ENCODE peak calls at places on chromosomes 11 and 22, in nine cellular contexts. C is H1, U is esophagus muscularis mucosa, S is stomach, I is ovary, G is HCT116, H is heart left ventricle, V is breast epithelium, X is body of pancreas. O is an unnamed sample. For H3K36me3, the result is how much of the 10 kb centered on the place peaks cover.

GRCh38 chr11:112558691-112559090 is 298.0 kb upstream of the PLET1 start:
- DNase-seq in I (no peak), H (no peak), U (no peak), V (no peak), X (no peak), S (no peak), C (no peak), G (no peak), O (no peak)

GRCh38 chr22:46072030-46072881 is 78.1 kb upstream of the PPARA start:
- DNase-seq in H (peak), X (peak), V (peak), G (no peak), I (peak), S (peak), U (no peak), C (peak), O (no peak)

GRCh38 chr11:36492724-36493304 is 17.3 kb downstream of the TRAF6 start:
- DNase-seq in C (no peak), V (no peak), U (no peak), H (no peak), G (peak), S (no peak), X (peak), I (no peak), O (no peak)

GRCh38 chr22:39900306-39901227 is at the start of gene GRAP2:
- DNase-seq in V (no peak), X (peak), G (no peak), H (no peak), U (no peak), S (no peak), I (no peak), C (no peak), O (no peak)

GRCh38 chr11:57641426-57641825 is 8.3 kb downstream of the YPEL4 start:
- DNase-seq in S (no peak), U (no peak), H (no peak), G (no peak), C (no peak), I (no peak), X (peak), V (no peak), O (no peak)

GRCh38 chr11:76975513-76975912 is 58.7 kb upstream of the B3GNT6 start:
- DNase-seq in C (no peak), I (no peak), V (no peak), G (no peak), X (no peak), H (no peak), S (no peak), U (no peak), O (no peak)

GRCh38 chr22:47171441-47172221 is 409.2 kb downstream of the TBC1D22A start:
- DNase-seq in G (no peak), C (no peak), X (peak), I (peak), S (no peak), V (peak), H (peak), U (no peak), O (no peak)

GRCh38 chr11:113528982-113529381 is 53.8 kb upstream of the DRD2 start:
- DNase-seq in X (no peak), S (no peak), G (no peak), U (no peak), C (no peak), I (no peak), V (no peak), H (no peak), O (no peak)

GRCh38 chr11:4187055-4187988 is 92.7 kb downstream of the RRM1 start:
- DNase-seq in C (peak), I (peak), X (peak), H (peak), U (peak), S (peak), V (peak), G (peak), O (peak)

GRCh38 chr22:47393191-47393590 is 630.7 kb downstream of the TBC1D22A start:
- DNase-seq in I (peak), H (peak), G (no peak), U (no peak), C (no peak), V (peak), S (no peak), X (no peak), O (no peak)

GRCh38 chr22:49039625-49040024 is 788.0 kb downstream of the BRD1 start:
- DNase-seq in U (no peak), I (no peak), S (no peak), C (no peak), G (no peak), H (no peak), X (no peak), V (no peak), O (no peak)

GRCh38 chr11:19602906-19603305 is 109.7 kb upstream of the NAV2 start:
- DNase-seq in C (no peak), I (no peak), H (no peak), S (no peak), X (no peak), V (no peak), U (peak), G (no peak), O (no peak)

GRCh38 chr11:106022795-106023275 is 795 bp upstream of the MSANTD4 start:
- DNase-seq in H (no peak), G (no peak), X (no peak), U (no peak), C (no peak), S (no peak), I (no peak), V (no peak), O (no peak)

GRCh38 chr11:121790435-121790834 is 325.6 kb downstream of the BLID start:
- DNase-seq in C (no peak), H (no peak), I (no peak), S (no peak), U (no peak), V (no peak), G (no peak), X (no peak), O (no peak)

GRCh38 chr22:24760708-24761306 is 13.7 kb downstream of the PIWIL3 start:
- DNase-seq in X (no peak), G (no peak), S (no peak), H (no peak), C (no peak), I (no peak), V (no peak), U (no peak), O (no peak)

GRCh38 chr22:48690583-48691317 is 1136.9 kb downstream of the BRD1 start:
- DNase-seq in C (no peak), S (no peak), X (no peak), V (no peak), G (no peak), I (no peak), U (no peak), H (peak), O (no peak)

GRCh38 chr11:42631223-42631843 is 680.5 kb upstream of the API5 start:
- DNase-seq in H (no peak), U (no peak), G (no peak), S (no peak), C (no peak), I (no peak), V (no peak), X (no peak), O (no peak)

GRCh38 chr11:92552942-92553341 is 328.3 kb downstream of the FAT3 start:
- DNase-seq in U (no peak), X (no peak), S (no peak), V (no peak), C (no peak), G (no peak), H (no peak), I (no peak), O (no peak)

GRCh38 chr11:75919525-75919924 is 104.5 kb downstream of the UVRAG start:
- DNase-seq in S (no peak), U (no peak), G (no peak), I (no peak), C (no peak), V (no peak), X (no peak), H (no peak), O (no peak)

GRCh38 chr11:72786305-72787261 is 7.3 kb downstream of the STARD10 start:
- DNase-seq in V (peak), S (peak), C (no peak), X (peak), H (peak), U (no peak), G (no peak), I (no peak), O (peak)

GRCh38 chr11:102111011-102111786 is 952 bp downstream of the YAP1 start:
- DNase-seq in U (peak), X (peak), S (peak), H (peak), C (peak), G (no peak), V (peak), I (peak), O (peak)

GRCh38 chr11:8775341-8776133 is 92.9 kb downstream of the RPL27A start:
- DNase-seq in G (no peak), H (no peak), S (peak), U (no peak), I (peak), C (no peak), X (peak), V (no peak), O (no peak)

GRCh38 chr22:44031111-44031963 is 7.2 kb downstream of the PARVB start:
- DNase-seq in U (no peak), V (no peak), S (no peak), C (no peak), G (no peak), I (no peak), H (no peak), X (no peak), O (no peak)

GRCh38 chr22:33110562-33111163 is 52.5 kb upstream of the SYN3 start:
- DNase-seq in U (no peak), H (no peak), G (no peak), S (no peak), X (no peak), I (no peak), C (no peak), V (no peak), O (no peak)

GRCh38 chr11:73388241-73389133 is 12.3 kb downstream of the RELT start:
- DNase-seq in I (no peak), G (no peak), V (no peak), U (no peak), X (peak), S (peak), C (no peak), H (peak), O (peak)

GRCh38 chr11:104490182-104490581 is 326.2 kb upstream of the PDGFD start:
- DNase-seq in G (no peak), C (no peak), X (no peak), U (no peak), H (no peak), I (no peak), S (no peak), V (no peak), O (no peak)

GRCh38 chr22:23166841-23167610 is 13.3 kb upstream of the BCR start:
- DNase-seq in X (no peak), S (no peak), I (no peak), H (no peak), C (no peak), U (no peak), G (no peak), V (no peak), O (no peak)

GRCh38 chr11:35390737-35391682 is 28.3 kb downstream of the SLC1A2 start:
- DNase-seq in G (no peak), X (peak), C (no peak), V (no peak), S (peak), H (no peak), U (no peak), I (no peak), O (peak)

GRCh38 chr11:121886005-121886739 is 229.8 kb downstream of the BLID start:
- DNase-seq in I (peak), U (no peak), V (no peak), G (no peak), X (peak), C (no peak), H (no peak), S (no peak), O (no peak)

GRCh38 chr11:67464411-67465189 is 4.5 kb downstream of the TMEM134 start:
- DNase-seq in C (peak), U (peak), H (peak), S (peak), G (peak), X (peak), I (peak), V (peak), O (peak)

GRCh38 chr11:44701276-44701675 is 25.5 kb upstream of the TSPAN18 start:
- DNase-seq in H (no peak), U (no peak), V (no peak), I (no peak), C (no peak), S (no peak), X (no peak), G (no peak), O (no peak)

GRCh38 chr11:20159680-20160381 is 444 bp downstream of the DBX1 start:
- DNase-seq in S (no peak), C (peak), X (no peak), I (no peak), G (no peak), U (no peak), H (no peak), V (no peak), O (no peak)

GRCh38 chr11:118657238-118657637 is 22.2 kb downstream of the TREH start:
- DNase-seq in G (no peak), V (no peak), C (no peak), H (peak), S (no peak), X (no peak), I (no peak), U (no peak), O (no peak)

GRCh38 chr22:35354068-35354467 is 26.8 kb upstream of the HMOX1 start:
- DNase-seq in G (no peak), V (no peak), U (no peak), X (no peak), I (no peak), S (no peak), C (no peak), H (no peak), O (no peak)

GRCh38 chr22:35352214-35353111 is 28.4 kb upstream of the HMOX1 start:
- DNase-seq in X (peak), I (no peak), V (no peak), H (peak), S (peak), U (no peak), C (peak), G (no peak), O (no peak)

GRCh38 chr22:35357883-35358621 is 22.8 kb upstream of the HMOX1 start:
- DNase-seq in C (no peak), V (no peak), X (no peak), U (no peak), I (no peak), G (peak), H (no peak), S (no peak), O (no peak)

GRCh38 chr22:35353318-35353717 is 27.6 kb upstream of the HMOX1 start:
- DNase-seq in V (no peak), I (no peak), H (no peak), S (no peak), X (peak), G (no peak), C (no peak), U (no peak), O (peak)

DNA sequence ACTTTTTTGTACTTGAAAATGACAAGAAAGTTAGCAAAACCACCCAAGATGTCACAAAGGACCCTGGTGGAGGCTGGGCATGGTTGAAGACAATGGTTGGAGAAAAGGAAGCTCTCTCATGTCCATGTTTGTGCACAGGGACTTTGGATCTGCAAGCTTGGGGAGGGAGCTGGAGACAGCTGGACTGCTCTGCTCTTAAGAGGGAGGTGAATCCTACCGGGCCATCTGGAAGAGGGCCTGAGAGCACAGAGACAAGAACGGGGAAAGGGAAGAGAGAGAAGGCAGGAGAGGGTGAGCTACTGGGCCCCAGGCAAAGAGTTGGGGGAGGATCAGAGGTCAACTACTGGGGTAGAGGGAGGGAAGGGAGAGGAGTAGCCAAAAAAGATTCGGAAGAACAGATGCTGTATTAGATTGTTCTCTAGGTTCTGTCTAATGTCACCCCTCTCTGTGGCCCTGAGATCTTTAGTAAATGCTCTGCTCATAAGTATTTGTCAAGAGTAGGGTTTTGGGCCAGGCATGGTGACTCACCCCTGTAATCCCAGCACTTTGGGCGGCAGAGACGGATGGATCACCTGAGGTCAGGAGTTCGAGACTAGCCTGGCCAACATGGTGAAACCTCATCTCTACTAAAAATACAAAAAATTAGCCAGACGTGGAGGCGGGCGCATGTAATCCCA is 25.0 kb upstream of the HMOX1 start:
- DNase-seq in I (no peak), S (no peak), G (no peak), U (no peak), X (no peak), V (no peak), C (no peak), H (no peak), O (no peak)
- H3K27ac ChIP-seq in I (no peak), S (peak), G (no peak), U (no peak), X (no peak), V (no peak), C (no peak), H (no peak), O (peak)

DNA sequence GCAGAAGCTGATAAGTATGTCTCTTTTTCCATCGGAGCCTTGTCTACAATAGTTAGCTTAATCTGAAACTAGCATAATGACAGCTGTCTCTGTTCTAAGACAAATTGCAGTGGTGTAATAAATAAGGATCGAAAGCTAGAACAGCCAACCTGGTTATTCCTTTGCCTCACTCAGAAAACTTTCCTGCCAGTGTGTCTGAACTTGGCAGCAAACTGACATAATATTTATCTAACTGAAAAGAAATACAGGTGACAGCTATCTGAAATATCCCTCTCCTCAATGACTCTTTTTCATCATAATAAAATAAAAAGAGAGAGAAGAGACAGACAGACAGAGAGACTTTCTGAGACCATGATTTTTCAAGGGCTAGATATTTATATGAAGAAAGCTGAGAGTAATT is 642.5 kb downstream of the LRRC4C start:
- DNase-seq in H (no peak), I (no peak), U (no peak), V (no peak), G (no peak), X (no peak), S (no peak), C (no peak), O (no peak)
- TF ChIP-seq POLR2A in H (no peak), I (no peak), U (no peak), V (no peak), G (no peak), X (no peak), S (no peak), C (no peak), O (no peak)

GRCh38 chr11:764322-765024 is 12.8 kb downstream of the GATD1 start:
- DNase-seq in H (no peak), C (no peak), I (no peak), X (no peak), U (no peak), S (no peak), V (no peak), G (no peak), O (no peak)

GRCh38 chr11:763073-763463 is 14.2 kb downstream of the GATD1 start:
- DNase-seq in C (no peak), H (no peak), S (peak), G (no peak), U (no peak), X (no peak), V (peak), I (no peak), O (peak)

GRCh38 chr11:763549-764321 is 13.6 kb downstream of the GATD1 start:
- DNase-seq in H (no peak), U (no peak), G (no peak), I (no peak), V (no peak), S (no peak), X (no peak), C (no peak), O (no peak)

GRCh38 chr11:762421-763072 is 14.7 kb downstream of the GATD1 start:
- DNase-seq in X (peak), V (no peak), C (no peak), S (peak), I (no peak), U (no peak), G (peak), H (no peak), O (peak)

DNA sequence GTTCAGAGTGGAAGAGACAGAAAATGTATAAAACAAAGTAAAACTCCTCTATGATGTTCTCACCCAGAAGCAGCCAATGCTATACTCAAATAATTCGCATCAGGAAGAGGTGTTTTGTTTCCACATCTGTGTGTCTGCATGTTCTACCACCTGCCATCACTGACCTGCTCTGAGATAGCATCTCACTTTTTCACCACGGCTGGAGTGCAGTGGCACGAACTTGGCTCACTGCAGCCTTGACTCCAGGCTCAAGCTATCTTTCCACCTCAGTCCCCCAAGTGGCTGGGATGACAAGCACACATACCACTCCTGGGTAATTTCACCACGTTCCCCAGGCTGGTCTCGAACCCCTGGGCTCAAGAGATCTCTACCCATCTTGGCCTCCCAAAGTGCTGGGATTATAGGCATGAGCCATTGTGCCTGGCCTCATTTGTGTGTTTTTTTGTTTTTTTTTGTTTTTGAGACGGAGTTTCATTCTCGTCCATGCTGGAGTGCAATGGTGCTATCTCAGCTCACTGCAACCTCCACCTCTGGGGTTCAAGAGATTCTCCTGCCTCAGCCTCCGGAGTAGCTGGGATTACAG is 14.4 kb downstream of the TALDO1 start:
- DNase-seq in C (no peak), S (no peak), U (no peak), G (no peak), V (no peak), I (no peak), X (no peak), H (no peak), O (no peak)
- H3K36me3 ChIP-seq in C (under half), S (half or more), U (half or more), G (under half), V (under half), I (under half), X (under half), H (half or more), O (under half)

GRCh38 chr11:120547871-120548681 is 36.5 kb downstream of the GRIK4 start:
- DNase-seq in U (peak), H (peak), V (peak), S (peak), I (peak), C (no peak), G (peak), X (peak), O (peak)

GRCh38 chr11:120546312-120547205 is 35.0 kb downstream of the GRIK4 start:
- DNase-seq in X (peak), S (peak), I (peak), G (peak), H (no peak), V (no peak), C (no peak), U (no peak), O (peak)

GRCh38 chr11:120547301-120547700 is 35.8 kb downstream of the GRIK4 start:
- DNase-seq in U (no peak), I (no peak), G (no peak), V (no peak), S (no peak), H (no peak), C (no peak), X (peak), O (no peak)

GRCh38 chr11:120543816-120544215 is 32.3 kb downstream of the GRIK4 start:
- DNase-seq in I (no peak), X (no peak), C (no peak), S (no peak), V (no peak), H (no peak), G (no peak), U (no peak), O (no peak)

GRCh38 chr11:120545813-120546212 is 34.3 kb downstream of the GRIK4 start:
- DNase-seq in I (no peak), C (no peak), V (no peak), H (no peak), X (no peak), S (no peak), G (no peak), U (no peak), O (no peak)
- H3K27ac ChIP-seq in I (peak), C (no peak), V (no peak), H (no peak), X (no peak), S (no peak), G (peak), U (no peak), O (no peak)

O was measured in Peyer's patch.